ENCODE peak calls at places on chromosomes 12 and 14, in ten cellular contexts. G is heart left ventricle, T is H1, L is stomach, I is transverse colon, D is HCT116, Q is Peyer's patch, O is body of pancreas, B is uterus, S is suprapubic skin. J is an unnamed sample.
A peak's percentile ranks its signal among the peaks of the same experiment; 100 is the strongest.

GRCh38 chr12:62933220-62933870 is 1.6 kb downstream of the PPM1H start:
- DNase-seq in G (peak; percentile 50), T (no peak), L (peak; percentile 45), I (peak; percentile 22), D (no peak), Q (no peak), O (peak; percentile 26), B (no peak), S (no peak), J (no peak)

GRCh38 chr14:95098984-95099599 is 58.2 kb downstream of the DICER1 start:
- DNase-seq in G (peak; percentile 64), T (peak; percentile 31), L (peak; percentile 63), I (peak; percentile 63), D (peak; percentile 40), Q (peak; percentile 65), O (peak; percentile 50), B (peak; percentile 54), S (peak; percentile 75), J (peak; percentile 29)

GRCh38 chr14:28773917-28774691 is 7.5 kb downstream of the FOXG1 start:
- DNase-seq in G (no peak), T (no peak), L (no peak), I (no peak), D (no peak), Q (no peak), O (no peak), B (no peak), S (no peak), J (no peak)

GRCh38 chr12:126667340-126667739 is 1599.6 kb upstream of the TMEM132C start:
- DNase-seq in G (no peak), T (no peak), L (no peak), I (no peak), D (no peak), Q (no peak), O (no peak), B (no peak), S (no peak), J (no peak)

GRCh38 chr12:7221486-7221885 is 32.0 kb downstream of the PEX5 start:
- DNase-seq in G (no peak), T (no peak), L (no peak), I (no peak), D (no peak), Q (no peak), O (no peak), B (no peak), S (no peak), J (no peak)

GRCh38 chr12:105945935-105946334 is 192.8 kb downstream of the NUAK1 start:
- DNase-seq in G (no peak), T (no peak), L (no peak), I (no peak), D (no peak), Q (no peak), O (no peak), B (no peak), S (no peak), J (no peak)

GRCh38 chr12:31245822-31246469 is 80.0 kb downstream of the SINHCAF start:
- DNase-seq in G (no peak), T (no peak), L (no peak), I (no peak), D (no peak), Q (no peak), O (no peak), B (no peak), S (no peak), J (no peak)

GRCh38 chr12:115752913-115753726 is 524.4 kb downstream of the MED13L start:
- DNase-seq in G (peak; percentile 47), T (no peak), L (peak; percentile 33), I (peak; percentile 14), D (peak; percentile 42), Q (peak; percentile 59), O (peak; percentile 37), B (peak; percentile 36), S (no peak), J (peak; percentile 17)

GRCh38 chr14:20499881-20500280 is 5.5 kb upstream of the RNASE10 start:
- DNase-seq in G (no peak), T (no peak), L (no peak), I (no peak), D (no peak), Q (no peak), O (no peak), B (no peak), S (no peak), J (no peak)

GRCh38 chr12:88623777-88624548 is 43.7 kb upstream of the KITLG start:
- DNase-seq in G (no peak), T (no peak), L (no peak), I (no peak), D (no peak), Q (no peak), O (no peak), B (no peak), S (no peak), J (no peak)

GRCh38 chr14:105912641-105913180 is 386.3 kb downstream of the TMEM121 start:
- DNase-seq in G (no peak), T (no peak), L (no peak), I (no peak), D (no peak), Q (no peak), O (no peak), B (no peak), S (no peak), J (no peak)

DNA sequence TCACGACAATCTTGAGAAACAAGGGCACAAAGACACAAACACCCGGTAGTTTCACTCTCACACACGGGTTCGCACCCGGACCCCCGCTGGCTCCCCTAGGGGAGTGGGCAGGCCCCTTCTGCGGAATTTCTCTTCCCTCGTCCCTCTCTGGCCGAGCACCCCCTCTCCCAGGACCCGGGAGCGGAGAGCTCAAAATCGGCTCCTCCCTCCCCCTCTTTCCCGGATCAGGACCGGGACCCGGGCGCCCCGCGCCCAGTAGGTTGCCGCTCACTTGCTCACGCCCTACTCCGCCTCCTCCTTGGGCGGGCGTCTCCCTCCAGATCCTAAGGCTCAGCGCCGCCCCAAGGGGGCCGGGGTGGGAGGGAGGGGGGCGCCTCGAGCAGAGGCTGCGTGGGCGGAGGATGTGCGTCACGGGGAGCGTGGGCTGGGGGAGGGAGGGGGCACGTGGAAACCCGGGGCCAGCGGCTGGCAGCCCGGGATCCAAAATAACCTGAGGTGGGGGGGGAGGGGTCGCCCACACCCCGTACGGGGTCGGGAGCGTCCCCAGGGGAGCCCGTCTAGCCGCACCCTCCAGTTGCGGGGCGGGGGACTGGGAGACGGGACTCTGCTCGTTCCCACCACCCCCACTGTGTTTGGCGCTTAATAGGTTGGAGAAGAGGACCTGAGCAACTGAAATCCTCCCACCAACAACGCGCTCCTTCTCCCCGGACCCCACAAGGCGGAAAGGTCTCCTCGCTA is 1.8 kb upstream of the NAB2 start:
- DNase-seq in G (peak; percentile 93), T (no peak), L (peak; percentile 83), I (peak; percentile 89), D (peak; percentile 77), Q (peak; percentile 96), O (peak; percentile 73), B (peak; percentile 96), S (peak; percentile 96), J (peak; percentile 75)
- TF ChIP-seq POLR2A in G (peak; percentile 63), T (no peak), L (peak; percentile 30), I (peak; percentile 66), D (no peak), Q (peak; percentile 29), O (peak; percentile 63), B (peak; percentile 84), S (no peak), J (peak; percentile 59)

GRCh38 chr14:71339650-71340415 is 432.6 kb downstream of the PCNX1 start:
- DNase-seq in G (no peak), T (no peak), L (no peak), I (no peak), D (no peak), Q (peak; percentile 71), O (no peak), B (no peak), S (no peak), J (no peak)
- H3K4me1 ChIP-seq in G (no peaks in the 10 kb centered on the region), T (no peaks in the 10 kb centered on the region), L (peaks cover 73% of the 10 kb centered on the region), I (peaks cover 27% of the 10 kb centered on the region), D (no peaks in the 10 kb centered on the region), Q (no peaks in the 10 kb centered on the region), O (peaks cover 26% of the 10 kb centered on the region), B (no peaks in the 10 kb centered on the region), S (peaks cover 9% of the 10 kb centered on the region), J (no peaks in the 10 kb centered on the region)

GRCh38 chr12:4911316-4911994 is 1.8 kb downstream of the KCNA1 start:
- DNase-seq in G (no peak), T (no peak), L (no peak), I (no peak), D (no peak), Q (no peak), O (no peak), B (no peak), S (no peak), J (no peak)

GRCh38 chr12:4909734-4910501 is at the start of gene KCNA1:
- DNase-seq in G (no peak), T (no peak), L (no peak), I (no peak), D (no peak), Q (no peak), O (no peak), B (peak; percentile 30), S (no peak), J (no peak)

GRCh38 chr12:4908694-4909396 is 860 bp upstream of the KCNA1 start:
- DNase-seq in G (no peak), T (peak; percentile 90), L (no peak), I (no peak), D (no peak), Q (no peak), O (no peak), B (no peak), S (no peak), J (no peak)

GRCh38 chr12:4910502-4911315 is 1.0 kb downstream of the KCNA1 start:
- DNase-seq in G (no peak), T (no peak), L (no peak), I (no peak), D (no peak), Q (no peak), O (no peak), B (no peak), S (no peak), J (no peak)

GRCh38 chr12:4909397-4909733 is 340 bp upstream of the KCNA1 start:
- DNase-seq in G (no peak), T (no peak), L (no peak), I (no peak), D (no peak), Q (no peak), O (no peak), B (no peak), S (no peak), J (no peak)
- H3K27me3 ChIP-seq in G (peaks cover 76% of the 10 kb centered on the region), T (peaks cover 44% of the 10 kb centered on the region), L (peaks cover 59% of the 10 kb centered on the region), I (peaks cover 97% of the 10 kb centered on the region), D (peaks cover 32% of the 10 kb centered on the region), Q (peaks cover 24% of the 10 kb centered on the region), O (no peaks in the 10 kb centered on the region), B (peaks cover 7% of the 10 kb centered on the region), S (peaks cover 90% of the 10 kb centered on the region), J (peaks cover 52% of the 10 kb centered on the region)

DNA sequence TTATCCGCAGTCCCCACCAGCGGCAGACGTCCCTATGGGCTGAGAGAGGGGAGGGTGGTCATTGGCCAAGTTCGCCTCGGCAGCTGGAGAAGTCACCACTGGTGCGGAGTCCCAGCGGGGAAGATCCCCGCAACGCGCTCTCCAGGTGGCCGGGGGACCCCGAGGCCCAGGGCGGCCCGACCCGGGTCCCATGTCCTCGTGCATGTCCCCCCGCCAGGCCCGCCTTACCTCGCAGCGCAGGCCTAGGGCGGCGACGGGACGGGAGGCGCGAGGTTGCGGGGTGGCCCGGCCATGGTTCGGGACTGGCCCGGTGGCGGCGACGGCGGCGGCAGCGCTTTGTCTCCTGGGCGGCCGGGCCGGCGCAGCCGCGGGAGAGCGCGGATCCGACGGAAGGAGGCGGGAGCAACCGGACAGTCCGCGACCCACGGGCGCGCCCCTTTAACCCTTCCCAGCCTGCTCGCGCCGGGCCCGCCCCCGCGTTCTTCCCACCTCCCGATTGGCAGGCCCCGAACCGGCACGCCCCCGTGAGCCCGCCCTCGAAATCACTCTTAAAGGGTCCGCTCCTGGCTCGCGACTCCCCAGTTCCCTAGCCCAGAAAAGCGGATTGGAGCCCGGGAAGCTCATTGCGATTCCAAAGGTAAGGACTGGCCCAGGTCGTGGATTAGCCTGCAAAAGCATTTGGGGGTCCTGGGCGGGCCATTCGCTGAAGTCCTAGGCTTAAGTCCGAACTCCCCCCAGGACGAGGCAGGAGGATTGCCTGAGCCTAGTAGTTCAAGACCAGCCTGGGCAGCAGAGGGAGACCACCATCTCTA is at the start of gene PHETA1:
- DNase-seq in G (peak; percentile 96), T (peak; percentile 39), L (peak; percentile 97), I (peak; percentile 96), D (peak; percentile 55), Q (peak; percentile 97), O (peak; percentile 95), B (peak; percentile 95), S (peak; percentile 95), J (peak; percentile 91)
- TF ChIP-seq POLR2A in G (peak; percentile 88), T (no peak), L (no peak), I (peak; percentile 51), D (no peak), Q (peak; percentile 79), O (peak; percentile 75), B (peak; percentile 65), S (no peak), J (peak; percentile 63)